ENCODE peak calls at places on chromosomes 16 and 17, in six cellular contexts. V, H, Q, D, C and N are unnamed samples.

GRCh38 chr16:82846806-82847205 is 220.0 kb downstream of the CDH13 start:
- DNase-seq in D (no peak), Q (peak; percentile 5), V (no peak), C (no peak), H (no peak), N (no peak)

GRCh38 chr17:74610108-74610507 is 13.4 kb downstream of the CD300E start:
- DNase-seq in V (no peak), D (peak; percentile 27), Q (no peak), C (no peak), H (no peak), N (peak; percentile 45)

GRCh38 chr17:73043686-73044581 is 48.6 kb downstream of the SLC39A11 start:
- DNase-seq in Q (peak; percentile 96), D (no peak), H (no peak), C (no peak), V (no peak), N (no peak)

GRCh38 chr17:2705263-2705662 is 6.3 kb downstream of the CLUH start:
- DNase-seq in C (no peak), H (no peak), V (no peak), Q (peak; percentile 72), D (no peak), N (no peak)

GRCh38 chr16:82535262-82535661 is 91.5 kb upstream of the CDH13 start:
- DNase-seq in C (no peak), V (no peak), Q (no peak), H (no peak), D (no peak), N (no peak)

GRCh38 chr16:84927621-84928591 is 83.4 kb downstream of the ZDHHC7 start:
- DNase-seq in Q (no peak), V (no peak), H (peak; percentile 59), C (no peak), D (no peak), N (no peak)

GRCh38 chr17:77271421-77271820 is 130.7 kb downstream of the SEC14L1 start:
- DNase-seq in Q (no peak), H (no peak), C (no peak), V (no peak), D (no peak), N (no peak)

GRCh38 chr16:64121473-64121872 is 1000.4 kb downstream of the CDH11 start:
- DNase-seq in C (no peak), Q (peak; percentile 80), D (no peak), H (no peak), V (no peak), N (no peak)

GRCh38 chr16:69382421-69382820 is 3.4 kb downstream of the TERF2 start:
- DNase-seq in H (no peak), C (no peak), V (no peak), D (no peak), Q (no peak), N (no peak)

GRCh38 chr16:50400312-50400966 is 31.7 kb upstream of the BRD7 start:
- DNase-seq in Q (no peak), V (no peak), D (no peak), C (no peak), H (no peak), N (no peak)

GRCh38 chr17:8742828-8743227 is 1.8 kb downstream of the CCDC42 start:
- DNase-seq in C (no peak), V (no peak), Q (no peak), D (no peak), H (no peak), N (no peak)

GRCh38 chr17:59766486-59766885 is 59.0 kb downstream of the VMP1 start:
- DNase-seq in H (no peak), V (no peak), C (no peak), D (no peak), Q (no peak), N (no peak)

GRCh38 chr16:9297437-9298113 is 206.1 kb downstream of the HAPSTR1 start:
- DNase-seq in D (peak; percentile 75), Q (peak; percentile 16), C (no peak), H (peak; percentile 25), V (peak; percentile 45), N (peak; percentile 52)

GRCh38 chr17:79272666-79273219 is 198.1 kb downstream of the ENGASE start:
- DNase-seq in D (no peak), H (no peak), Q (peak; percentile 17), C (no peak), V (no peak), N (no peak)

GRCh38 chr16:16042076-16042475 is 92.7 kb downstream of the ABCC1 start:
- DNase-seq in C (no peak), Q (peak; percentile 70), D (no peak), H (no peak), V (no peak), N (no peak)

GRCh38 chr16:159136-159849 is 6.5 kb upstream of the HBM start:
- DNase-seq in C (no peak), H (no peak), V (no peak), Q (no peak), D (no peak), N (no peak)

GRCh38 chr17:72863511-72864175 is 228.8 kb downstream of the SLC39A11 start:
- DNase-seq in V (no peak), C (no peak), H (no peak), D (no peak), Q (no peak), N (no peak)

GRCh38 chr16:67284699-67285646 is 5.6 kb downstream of the PLEKHG4 start:
- DNase-seq in Q (peak; percentile 18), D (peak; percentile 84), V (peak; percentile 26), C (no peak), H (no peak), N (peak; percentile 61)

GRCh38 chr17:27315796-27316465 is 22.0 kb downstream of the WSB1 start:
- DNase-seq in D (no peak), V (no peak), H (no peak), Q (no peak), C (no peak), N (no peak)

GRCh38 chr16:29674188-29674587 is 4.8 kb upstream of the QPRT start:
- DNase-seq in Q (peak; percentile 55), H (peak; percentile 82), V (no peak), D (no peak), C (no peak), N (no peak)

GRCh38 chr16:1713933-1714332 is 7.9 kb downstream of the MAPK8IP3 start:
- DNase-seq in H (no peak), C (no peak), Q (no peak), V (no peak), D (peak; percentile 48), N (peak; percentile 19)

GRCh38 chr17:2343421-2343820 is 6.1 kb downstream of the SGSM2 start:
- DNase-seq in Q (no peak), D (no peak), V (no peak), H (no peak), C (no peak), N (no peak)

DNA sequence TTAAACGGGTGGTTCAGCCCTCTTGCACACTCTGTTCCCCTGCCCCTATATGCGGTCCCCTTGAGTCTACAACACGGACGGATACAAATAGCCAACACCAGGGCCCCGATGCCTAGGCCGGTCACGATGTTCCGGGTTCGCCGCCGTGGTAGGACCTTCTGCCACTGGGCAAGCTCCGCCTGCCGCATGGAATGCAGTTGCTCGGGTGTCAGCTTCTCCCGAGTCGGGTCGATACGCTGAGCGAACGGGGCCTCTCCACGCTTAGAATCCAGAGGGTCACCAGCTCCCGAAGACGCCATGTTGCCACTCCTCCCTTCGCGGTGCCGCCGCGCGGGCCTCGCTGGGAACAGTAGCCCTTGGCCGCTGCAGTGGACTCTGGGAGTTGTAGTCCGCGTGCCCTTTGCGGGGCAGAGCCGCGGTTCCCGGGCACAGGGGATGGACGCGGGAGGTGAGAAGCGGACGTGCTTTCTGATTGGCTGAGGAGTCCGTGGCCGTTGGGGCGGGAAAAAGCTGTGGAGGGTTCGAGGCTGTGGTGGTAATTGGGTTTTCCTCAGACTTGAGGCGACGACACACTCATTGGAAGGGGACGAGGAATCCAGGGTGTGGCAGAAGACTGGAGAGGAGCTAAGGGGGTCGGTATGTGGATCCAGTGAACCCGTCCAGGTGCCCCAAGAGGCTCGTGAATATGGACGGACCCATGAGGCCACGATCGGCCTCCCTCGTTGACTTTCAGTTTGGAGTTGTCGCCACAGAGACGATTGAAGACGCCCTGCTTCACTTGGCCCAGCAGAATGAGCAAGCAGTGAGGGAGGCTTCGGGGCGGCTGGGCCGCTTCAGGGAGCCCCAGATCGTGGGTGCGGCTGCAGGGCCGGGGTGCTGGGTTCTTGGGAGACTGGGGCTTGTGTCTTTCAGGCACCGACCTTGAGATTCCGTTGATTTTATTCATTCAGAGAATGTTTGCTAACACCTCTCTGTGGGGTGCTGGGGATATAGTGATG is at the start of the genes CNTD1 and COA3:
- DNase-seq in C (peak; percentile 62), D (peak; percentile 92), H (peak; percentile 84), V (peak; percentile 80), Q (peak; percentile 82), N (peak; percentile 89)
- TF ChIP-seq CTCF in C (no peak), D (no peak), H (no peak), V (peak; percentile 20), Q (no peak), N (no peak)

GRCh38 chr17:82105882-82106696 is 8.1 kb upstream of the FASN start:
- DNase-seq in V (peak; percentile 51), H (peak; percentile 25), D (peak; percentile 77), C (peak; percentile 93), Q (no peak), N (peak; percentile 53)
- TF ChIP-seq CTCF in V (peak; percentile 56), H (no peak), D (no peak), C (no peak), Q (no peak), N (peak; percentile 22)

DNA sequence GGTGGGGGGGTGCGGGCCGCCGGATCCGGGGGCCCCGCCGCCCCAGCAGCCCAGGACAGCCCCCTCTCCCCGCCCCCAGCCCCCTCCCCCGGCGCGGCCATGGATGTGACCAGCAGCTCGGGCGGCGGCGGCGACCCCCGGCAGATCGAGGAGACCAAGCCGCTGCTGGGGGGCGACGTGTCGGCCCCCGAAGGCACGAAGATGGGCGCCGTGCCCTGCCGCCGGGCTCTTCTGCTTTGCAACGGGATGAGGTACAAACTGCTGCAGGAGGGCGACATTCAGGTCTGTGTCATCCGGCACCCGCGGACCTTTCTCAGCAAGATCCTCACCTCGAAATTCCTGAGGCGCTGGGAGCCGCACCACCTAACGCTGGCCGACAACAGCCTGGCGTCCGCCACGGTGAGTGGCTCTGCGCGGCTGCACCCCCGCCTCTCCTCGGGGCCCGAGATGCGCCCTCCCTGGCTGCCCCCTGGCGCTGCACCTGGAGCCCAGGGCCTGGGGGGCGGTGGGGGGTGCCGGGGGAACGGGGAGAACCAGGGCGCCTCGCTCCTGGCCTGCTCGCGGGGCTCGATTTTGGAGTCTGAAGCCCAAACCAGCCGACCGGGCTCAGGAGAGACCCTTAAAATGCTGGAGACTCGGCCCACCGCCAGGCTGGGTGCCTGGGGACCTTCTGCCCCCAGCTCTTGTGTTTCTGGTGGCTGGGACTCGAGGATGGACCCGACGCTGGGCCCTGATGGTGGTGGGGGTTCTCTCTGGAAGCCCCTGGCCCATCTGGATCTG is 725 bp downstream of the CMIP start:
- DNase-seq in H (peak; percentile 36), D (no peak), C (no peak), V (no peak), Q (no peak), N (peak; percentile 55)
- TF ChIP-seq CTCF in H (peak; percentile 33), D (no peak), C (no peak), V (peak; percentile 47), Q (no peak), N (no peak)

GRCh38 chr17:76122411-76123126 is 18.5 kb downstream of the FOXJ1 start:
- DNase-seq in V (no peak), Q (no peak), H (no peak), D (no peak), C (no peak), N (no peak)

GRCh38 chr17:76125391-76125675 is 15.7 kb downstream of the FOXJ1 start:
- DNase-seq in Q (no peak), V (no peak), H (no peak), C (no peak), D (no peak), N (no peak)

GRCh38 chr17:76123127-76123499 is 17.9 kb downstream of the FOXJ1 start:
- DNase-seq in V (no peak), C (no peak), D (no peak), Q (no peak), H (no peak), N (no peak)

GRCh38 chr17:76124582-76125390 is 16.3 kb downstream of the FOXJ1 start:
- DNase-seq in H (no peak), C (no peak), D (peak; percentile 68), V (no peak), Q (peak; percentile 14), N (no peak)

GRCh38 chr17:76123749-76124581 is 17.1 kb downstream of the FOXJ1 start:
- DNase-seq in C (no peak), D (no peak), Q (no peak), H (no peak), V (no peak), N (no peak)
- TF ChIP-seq CTCF in C (no peak), D (no peak), Q (no peak), H (no peak), V (no peak), N (no peak)